ENCODE peak calls at places on chromosome 5, in five cellular contexts. B, R, I, E and Q are unnamed samples.

GRCh38 chr5:36870399-36871040 is 6.0 kb upstream of the NIPBL start:
- DNase-seq in B (no peak), R (peak), I (no peak), E (no peak), Q (no peak)

GRCh38 chr5:29114331-29114768 is 2076.0 kb upstream of the CDH9 start:
- DNase-seq in B (no peak), R (no peak), I (no peak), E (no peak), Q (no peak)

GRCh38 chr5:136730426-136730825 is 365.1 kb upstream of the TRPC7 start:
- DNase-seq in B (no peak), R (no peak), I (no peak), E (no peak), Q (no peak)

GRCh38 chr5:94969174-94969573 is 315.7 kb downstream of the MCTP1 start:
- DNase-seq in B (no peak), R (no peak), I (no peak), E (no peak), Q (no peak)

GRCh38 chr5:92849798-92850197 is 731.2 kb downstream of the NR2F1-AS1 start:
- DNase-seq in B (no peak), R (no peak), I (no peak), E (no peak), Q (no peak)

GRCh38 chr5:16051246-16051645 is 128.3 kb downstream of the MARCHF11 start:
- DNase-seq in B (no peak), R (no peak), I (no peak), E (no peak), Q (no peak)

GRCh38 chr5:150219142-150219541 is 29.3 kb downstream of the SLC6A7 start:
- DNase-seq in B (no peak), R (no peak), I (no peak), E (no peak), Q (no peak)

GRCh38 chr5:151038292-151038745 is 17.9 kb downstream of the GPX3 start:
- DNase-seq in B (no peak), R (no peak), I (no peak), E (no peak), Q (no peak)

GRCh38 chr5:107777161-107777740 is 106.5 kb upstream of the EFNA5 start:
- DNase-seq in B (no peak), R (no peak), I (no peak), E (no peak), Q (no peak)

GRCh38 chr5:135696317-135696716 is 117.5 kb upstream of the CXCL14 start:
- DNase-seq in B (no peak), R (no peak), I (no peak), E (no peak), Q (no peak)

GRCh38 chr5:157651623-157652376 is 438 bp downstream of the SOX30 start:
- DNase-seq in B (peak), R (no peak), I (peak), E (peak), Q (peak)

GRCh38 chr5:15375557-15375956 is 124.4 kb upstream of the FBXL7 start:
- DNase-seq in B (no peak), R (no peak), I (no peak), E (no peak), Q (no peak)

GRCh38 chr5:126851441-126852103 is 74.6 kb downstream of the LMNB1 start:
- DNase-seq in B (no peak), R (no peak), I (no peak), E (no peak), Q (no peak)

GRCh38 chr5:132488590-132488989 is 2.0 kb downstream of the IRF1 start:
- DNase-seq in B (no peak), R (no peak), I (no peak), E (no peak), Q (no peak)